ENCODE peak calls at places on chromosomes 16 and 17, in ten cellular contexts. One of them, this sample, is unnamed.

GRCh38 chr17:8470447-8471047 is 34.9 kb downstream of the NDEL1 start:
- DNase-seq in GM04503: no peak
- DNase-seq in small intestine: no peak
- DNase-seq in NCI-H2029: peak; percentile 54
- DNase-seq in stomach: no peak
- DNase-seq in natural killer cell treated with Interleukin-12 subunit alpha and Interleukin-12 subunit beta and Interleukin-15 and Interleukin-18, amount 100 ng/mL, for 72 hours: no peak
- DNase-seq in 8988T: no peak
- DNase-seq in left ventricle myocardium inferior: peak; percentile 58
- DNase-seq in progenitor cell of endocrine pancreas: no peak
- DNase-seq in activated CD4-positive, CD25-positive, alpha-beta regulatory T cell treated with anti-CD3 and anti-CD28 coated beads, Interleukin-2, amount 50 U/mL, for 16 hours: no peak
- DNase-seq in this sample: no peak

GRCh38 chr17:67196422-67196821 is 48.6 kb downstream of the HELZ start:
- DNase-seq in NCI-H2029: no peak
- DNase-seq in 8988T: no peak
- DNase-seq in natural killer cell treated with Interleukin-12 subunit alpha and Interleukin-12 subunit beta and Interleukin-15 and Interleukin-18, amount 100 ng/mL, for 72 hours: no peak
- DNase-seq in activated CD4-positive, CD25-positive, alpha-beta regulatory T cell treated with anti-CD3 and anti-CD28 coated beads, Interleukin-2, amount 50 U/mL, for 16 hours: no peak
- DNase-seq in GM04503: no peak
- DNase-seq in small intestine: no peak
- DNase-seq in progenitor cell of endocrine pancreas: no peak
- DNase-seq in left ventricle myocardium inferior: no peak
- DNase-seq in stomach: no peak
- DNase-seq in this sample: no peak

GRCh38 chr16:25413962-25414361 is 156.3 kb upstream of the ZKSCAN2 start:
- DNase-seq in stomach: no peak
- DNase-seq in small intestine: no peak
- DNase-seq in activated CD4-positive, CD25-positive, alpha-beta regulatory T cell treated with anti-CD3 and anti-CD28 coated beads, Interleukin-2, amount 50 U/mL, for 16 hours: no peak
- DNase-seq in left ventricle myocardium inferior: no peak
- DNase-seq in progenitor cell of endocrine pancreas: no peak
- DNase-seq in NCI-H2029: no peak
- DNase-seq in natural killer cell treated with Interleukin-12 subunit alpha and Interleukin-12 subunit beta and Interleukin-15 and Interleukin-18, amount 100 ng/mL, for 72 hours: no peak
- DNase-seq in GM04503: peak; percentile 5
- DNase-seq in 8988T: no peak
- DNase-seq in this sample: no peak

GRCh38 chr16:528111-529011 is 849 bp downstream of the CAPN15 start:
- DNase-seq in 8988T: no peak
- DNase-seq in activated CD4-positive, CD25-positive, alpha-beta regulatory T cell treated with anti-CD3 and anti-CD28 coated beads, Interleukin-2, amount 50 U/mL, for 16 hours: no peak
- DNase-seq in small intestine: peak; percentile 96
- DNase-seq in left ventricle myocardium inferior: no peak
- DNase-seq in NCI-H2029: no peak
- DNase-seq in progenitor cell of endocrine pancreas: no peak
- DNase-seq in GM04503: peak; percentile 37
- DNase-seq in natural killer cell treated with Interleukin-12 subunit alpha and Interleukin-12 subunit beta and Interleukin-15 and Interleukin-18, amount 100 ng/mL, for 72 hours: peak; percentile 66
- DNase-seq in stomach: peak; percentile 66
- DNase-seq in this sample: peak; percentile 87

GRCh38 chr17:28726396-28726911 is 421 bp upstream of the TLCD1 start:
- DNase-seq in activated CD4-positive, CD25-positive, alpha-beta regulatory T cell treated with anti-CD3 and anti-CD28 coated beads, Interleukin-2, amount 50 U/mL, for 16 hours: no peak
- DNase-seq in progenitor cell of endocrine pancreas: no peak
- DNase-seq in natural killer cell treated with Interleukin-12 subunit alpha and Interleukin-12 subunit beta and Interleukin-15 and Interleukin-18, amount 100 ng/mL, for 72 hours: peak; percentile 84
- DNase-seq in left ventricle myocardium inferior: no peak
- DNase-seq in stomach: peak; percentile 69
- DNase-seq in 8988T: peak; percentile 82
- DNase-seq in NCI-H2029: no peak
- DNase-seq in GM04503: no peak
- DNase-seq in small intestine: peak; percentile 74
- DNase-seq in this sample: peak; percentile 79

GRCh38 chr16:29825145-29826044 is 5.1 kb downstream of the MVP start:
- DNase-seq in stomach: no peak
- DNase-seq in NCI-H2029: no peak
- DNase-seq in GM04503: peak; percentile 71
- DNase-seq in natural killer cell treated with Interleukin-12 subunit alpha and Interleukin-12 subunit beta and Interleukin-15 and Interleukin-18, amount 100 ng/mL, for 72 hours: no peak
- DNase-seq in left ventricle myocardium inferior: peak; percentile 67
- DNase-seq in small intestine: peak; percentile 82
- DNase-seq in activated CD4-positive, CD25-positive, alpha-beta regulatory T cell treated with anti-CD3 and anti-CD28 coated beads, Interleukin-2, amount 50 U/mL, for 16 hours: no peak
- DNase-seq in progenitor cell of endocrine pancreas: no peak
- DNase-seq in 8988T: no peak
- DNase-seq in this sample: peak; percentile 70

GRCh38 chr16:88378836-88379693 is 3.7 kb upstream of the ZNF469 start:
- DNase-seq in natural killer cell treated with Interleukin-12 subunit alpha and Interleukin-12 subunit beta and Interleukin-15 and Interleukin-18, amount 100 ng/mL, for 72 hours: peak; percentile 59
- DNase-seq in activated CD4-positive, CD25-positive, alpha-beta regulatory T cell treated with anti-CD3 and anti-CD28 coated beads, Interleukin-2, amount 50 U/mL, for 16 hours: no peak
- DNase-seq in NCI-H2029: no peak
- DNase-seq in progenitor cell of endocrine pancreas: no peak
- DNase-seq in small intestine: no peak
- DNase-seq in 8988T: no peak
- DNase-seq in GM04503: no peak
- DNase-seq in left ventricle myocardium inferior: peak; percentile 8
- DNase-seq in stomach: no peak
- DNase-seq in this sample: no peak

GRCh38 chr16:17963185-17963836 is 373.2 kb downstream of the NPIPA8 start:
- DNase-seq in 8988T: no peak
- DNase-seq in NCI-H2029: no peak
- DNase-seq in GM04503: no peak
- DNase-seq in left ventricle myocardium inferior: no peak
- DNase-seq in small intestine: no peak
- DNase-seq in stomach: no peak
- DNase-seq in progenitor cell of endocrine pancreas: no peak
- DNase-seq in activated CD4-positive, CD25-positive, alpha-beta regulatory T cell treated with anti-CD3 and anti-CD28 coated beads, Interleukin-2, amount 50 U/mL, for 16 hours: no peak
- DNase-seq in natural killer cell treated with Interleukin-12 subunit alpha and Interleukin-12 subunit beta and Interleukin-15 and Interleukin-18, amount 100 ng/mL, for 72 hours: no peak
- DNase-seq in this sample: no peak

GRCh38 chr17:31907342-31907975 is 6.0 kb upstream of the UTP6 start:
- DNase-seq in left ventricle myocardium inferior: no peak
- DNase-seq in GM04503: no peak
- DNase-seq in small intestine: peak; percentile 20
- DNase-seq in stomach: peak; percentile 44
- DNase-seq in NCI-H2029: no peak
- DNase-seq in 8988T: no peak
- DNase-seq in progenitor cell of endocrine pancreas: no peak
- DNase-seq in natural killer cell treated with Interleukin-12 subunit alpha and Interleukin-12 subunit beta and Interleukin-15 and Interleukin-18, amount 100 ng/mL, for 72 hours: no peak
- DNase-seq in activated CD4-positive, CD25-positive, alpha-beta regulatory T cell treated with anti-CD3 and anti-CD28 coated beads, Interleukin-2, amount 50 U/mL, for 16 hours: no peak
- DNase-seq in this sample: peak; percentile 40

GRCh38 chr17:42548070-42548837 is 4.5 kb upstream of the HSD17B1 start:
- DNase-seq in 8988T: no peak
- DNase-seq in stomach: peak; percentile 94
- DNase-seq in GM04503: no peak
- DNase-seq in left ventricle myocardium inferior: peak; percentile 57
- DNase-seq in NCI-H2029: peak; percentile 66
- DNase-seq in natural killer cell treated with Interleukin-12 subunit alpha and Interleukin-12 subunit beta and Interleukin-15 and Interleukin-18, amount 100 ng/mL, for 72 hours: no peak
- DNase-seq in small intestine: peak; percentile 86
- DNase-seq in progenitor cell of endocrine pancreas: peak; percentile 77
- DNase-seq in activated CD4-positive, CD25-positive, alpha-beta regulatory T cell treated with anti-CD3 and anti-CD28 coated beads, Interleukin-2, amount 50 U/mL, for 16 hours: peak; percentile 52
- DNase-seq in this sample: peak; percentile 93

GRCh38 chr17:76345377-76345945 is 8.3 kb downstream of the PRPSAP1 start:
- DNase-seq in NCI-H2029: no peak
- DNase-seq in progenitor cell of endocrine pancreas: no peak
- DNase-seq in stomach: no peak
- DNase-seq in small intestine: no peak
- DNase-seq in left ventricle myocardium inferior: no peak
- DNase-seq in activated CD4-positive, CD25-positive, alpha-beta regulatory T cell treated with anti-CD3 and anti-CD28 coated beads, Interleukin-2, amount 50 U/mL, for 16 hours: no peak
- DNase-seq in 8988T: no peak
- DNase-seq in GM04503: no peak
- DNase-seq in natural killer cell treated with Interleukin-12 subunit alpha and Interleukin-12 subunit beta and Interleukin-15 and Interleukin-18, amount 100 ng/mL, for 72 hours: no peak
- DNase-seq in this sample: no peak

GRCh38 chr17:1003972-1004768 is 7.2 kb downstream of the TIMM22 start:
- DNase-seq in GM04503: no peak
- DNase-seq in NCI-H2029: no peak
- DNase-seq in stomach: peak; percentile 71
- DNase-seq in small intestine: no peak
- DNase-seq in 8988T: no peak
- DNase-seq in activated CD4-positive, CD25-positive, alpha-beta regulatory T cell treated with anti-CD3 and anti-CD28 coated beads, Interleukin-2, amount 50 U/mL, for 16 hours: no peak
- DNase-seq in left ventricle myocardium inferior: no peak
- DNase-seq in progenitor cell of endocrine pancreas: no peak
- DNase-seq in natural killer cell treated with Interleukin-12 subunit alpha and Interleukin-12 subunit beta and Interleukin-15 and Interleukin-18, amount 100 ng/mL, for 72 hours: no peak
- DNase-seq in this sample: no peak

GRCh38 chr16:14454391-14454790 is 175.7 kb downstream of the PARN start:
- DNase-seq in activated CD4-positive, CD25-positive, alpha-beta regulatory T cell treated with anti-CD3 and anti-CD28 coated beads, Interleukin-2, amount 50 U/mL, for 16 hours: no peak
- DNase-seq in GM04503: peak; percentile 8
- DNase-seq in natural killer cell treated with Interleukin-12 subunit alpha and Interleukin-12 subunit beta and Interleukin-15 and Interleukin-18, amount 100 ng/mL, for 72 hours: no peak
- DNase-seq in progenitor cell of endocrine pancreas: no peak
- DNase-seq in 8988T: no peak
- DNase-seq in small intestine: no peak
- DNase-seq in stomach: no peak
- DNase-seq in left ventricle myocardium inferior: no peak
- DNase-seq in NCI-H2029: no peak
- DNase-seq in this sample: no peak

GRCh38 chr17:64091571-64091970 is 38.4 kb downstream of the ERN1 start:
- DNase-seq in small intestine: no peak
- DNase-seq in stomach: no peak
- DNase-seq in activated CD4-positive, CD25-positive, alpha-beta regulatory T cell treated with anti-CD3 and anti-CD28 coated beads, Interleukin-2, amount 50 U/mL, for 16 hours: no peak
- DNase-seq in natural killer cell treated with Interleukin-12 subunit alpha and Interleukin-12 subunit beta and Interleukin-15 and Interleukin-18, amount 100 ng/mL, for 72 hours: no peak
- DNase-seq in NCI-H2029: no peak
- DNase-seq in left ventricle myocardium inferior: no peak
- DNase-seq in 8988T: no peak
- DNase-seq in GM04503: no peak
- DNase-seq in progenitor cell of endocrine pancreas: no peak
- DNase-seq in this sample: no peak

GRCh38 chr17:57142925-57143324 is 57.9 kb downstream of the AKAP1 start:
- DNase-seq in progenitor cell of endocrine pancreas: no peak
- DNase-seq in natural killer cell treated with Interleukin-12 subunit alpha and Interleukin-12 subunit beta and Interleukin-15 and Interleukin-18, amount 100 ng/mL, for 72 hours: no peak
- DNase-seq in activated CD4-positive, CD25-positive, alpha-beta regulatory T cell treated with anti-CD3 and anti-CD28 coated beads, Interleukin-2, amount 50 U/mL, for 16 hours: no peak
- DNase-seq in left ventricle myocardium inferior: no peak
- DNase-seq in GM04503: no peak
- DNase-seq in small intestine: peak; percentile 68
- DNase-seq in NCI-H2029: no peak
- DNase-seq in 8988T: no peak
- DNase-seq in stomach: no peak
- DNase-seq in this sample: no peak

GRCh38 chr17:74282587-74283370 is 8.7 kb downstream of the DNAI2 start:
- DNase-seq in 8988T: no peak
- DNase-seq in left ventricle myocardium inferior: no peak
- DNase-seq in GM04503: no peak
- DNase-seq in activated CD4-positive, CD25-positive, alpha-beta regulatory T cell treated with anti-CD3 and anti-CD28 coated beads, Interleukin-2, amount 50 U/mL, for 16 hours: peak; percentile 21
- DNase-seq in natural killer cell treated with Interleukin-12 subunit alpha and Interleukin-12 subunit beta and Interleukin-15 and Interleukin-18, amount 100 ng/mL, for 72 hours: no peak
- DNase-seq in progenitor cell of endocrine pancreas: no peak
- DNase-seq in NCI-H2029: no peak
- DNase-seq in stomach: no peak
- DNase-seq in small intestine: no peak
- DNase-seq in this sample: no peak

GRCh38 chr16:3149630-3150345 is 15.0 kb downstream of the ZNF213 start:
- DNase-seq in small intestine: peak; percentile 84
- DNase-seq in 8988T: peak; percentile 71
- DNase-seq in left ventricle myocardium inferior: peak; percentile 79
- DNase-seq in activated CD4-positive, CD25-positive, alpha-beta regulatory T cell treated with anti-CD3 and anti-CD28 coated beads, Interleukin-2, amount 50 U/mL, for 16 hours: no peak
- DNase-seq in stomach: peak; percentile 73
- DNase-seq in GM04503: no peak
- DNase-seq in progenitor cell of endocrine pancreas: peak; percentile 51
- DNase-seq in NCI-H2029: no peak
- DNase-seq in natural killer cell treated with Interleukin-12 subunit alpha and Interleukin-12 subunit beta and Interleukin-15 and Interleukin-18, amount 100 ng/mL, for 72 hours: no peak
- DNase-seq in this sample: peak; percentile 81

GRCh38 chr17:8163978-8164814 is 1.4 kb upstream of the VAMP2 start:
- DNase-seq in stomach: peak; percentile 55
- DNase-seq in 8988T: no peak
- DNase-seq in NCI-H2029: no peak
- DNase-seq in left ventricle myocardium inferior: peak; percentile 86
- DNase-seq in natural killer cell treated with Interleukin-12 subunit alpha and Interleukin-12 subunit beta and Interleukin-15 and Interleukin-18, amount 100 ng/mL, for 72 hours: peak; percentile 88
- DNase-seq in activated CD4-positive, CD25-positive, alpha-beta regulatory T cell treated with anti-CD3 and anti-CD28 coated beads, Interleukin-2, amount 50 U/mL, for 16 hours: no peak
- DNase-seq in progenitor cell of endocrine pancreas: no peak
- DNase-seq in GM04503: no peak
- DNase-seq in small intestine: peak; percentile 69
- DNase-seq in this sample: peak; percentile 82

GRCh38 chr17:49677933-49678847 is at the start of gene SPOP:
- DNase-seq in activated CD4-positive, CD25-positive, alpha-beta regulatory T cell treated with anti-CD3 and anti-CD28 coated beads, Interleukin-2, amount 50 U/mL, for 16 hours: peak; percentile 97
- DNase-seq in left ventricle myocardium inferior: peak; percentile 99
- DNase-seq in small intestine: peak; percentile 99
- DNase-seq in NCI-H2029: peak; percentile 95
- DNase-seq in GM04503: peak; percentile 90
- DNase-seq in stomach: peak; percentile 99
- DNase-seq in natural killer cell treated with Interleukin-12 subunit alpha and Interleukin-12 subunit beta and Interleukin-15 and Interleukin-18, amount 100 ng/mL, for 72 hours: peak; percentile 99
- DNase-seq in progenitor cell of endocrine pancreas: peak; percentile 96
- DNase-seq in 8988T: peak; percentile 89
- DNase-seq in this sample: peak; percentile 99

GRCh38 chr17:74737299-74738050 is 419 bp downstream of the RAB37 start:
- DNase-seq in GM04503: no peak
- DNase-seq in activated CD4-positive, CD25-positive, alpha-beta regulatory T cell treated with anti-CD3 and anti-CD28 coated beads, Interleukin-2, amount 50 U/mL, for 16 hours: no peak
- DNase-seq in stomach: no peak
- DNase-seq in 8988T: no peak
- DNase-seq in natural killer cell treated with Interleukin-12 subunit alpha and Interleukin-12 subunit beta and Interleukin-15 and Interleukin-18, amount 100 ng/mL, for 72 hours: peak; percentile 59
- DNase-seq in small intestine: no peak
- DNase-seq in NCI-H2029: no peak
- DNase-seq in left ventricle myocardium inferior: no peak
- DNase-seq in progenitor cell of endocrine pancreas: no peak
- DNase-seq in this sample: peak; percentile 42

GRCh38 chr16:63789603-63790002 is 1332.3 kb downstream of the CDH11 start:
- DNase-seq in GM04503: no peak
- DNase-seq in activated CD4-positive, CD25-positive, alpha-beta regulatory T cell treated with anti-CD3 and anti-CD28 coated beads, Interleukin-2, amount 50 U/mL, for 16 hours: no peak
- DNase-seq in stomach: no peak
- DNase-seq in left ventricle myocardium inferior: no peak
- DNase-seq in small intestine: peak; percentile 32
- DNase-seq in NCI-H2029: no peak
- DNase-seq in 8988T: no peak
- DNase-seq in progenitor cell of endocrine pancreas: no peak
- DNase-seq in natural killer cell treated with Interleukin-12 subunit alpha and Interleukin-12 subunit beta and Interleukin-15 and Interleukin-18, amount 100 ng/mL, for 72 hours: no peak
- DNase-seq in this sample: no peak

GRCh38 chr17:81397314-81398169 is 2.3 kb downstream of the BAHCC1 start:
- DNase-seq in 8988T: no peak
- DNase-seq in natural killer cell treated with Interleukin-12 subunit alpha and Interleukin-12 subunit beta and Interleukin-15 and Interleukin-18, amount 100 ng/mL, for 72 hours: no peak
- DNase-seq in GM04503: no peak
- DNase-seq in left ventricle myocardium inferior: no peak
- DNase-seq in NCI-H2029: peak; percentile 35
- DNase-seq in progenitor cell of endocrine pancreas: peak; percentile 71
- DNase-seq in small intestine: peak; percentile 59
- DNase-seq in stomach: peak; percentile 74
- DNase-seq in activated CD4-positive, CD25-positive, alpha-beta regulatory T cell treated with anti-CD3 and anti-CD28 coated beads, Interleukin-2, amount 50 U/mL, for 16 hours: no peak
- DNase-seq in this sample: peak; percentile 47

GRCh38 chr16:50213939-50214519 is 52.3 kb upstream of the ADCY7 start:
- DNase-seq in GM04503: no peak
- DNase-seq in stomach: no peak
- DNase-seq in progenitor cell of endocrine pancreas: no peak
- DNase-seq in left ventricle myocardium inferior: no peak
- DNase-seq in small intestine: peak; percentile 74
- DNase-seq in NCI-H2029: no peak
- DNase-seq in activated CD4-positive, CD25-positive, alpha-beta regulatory T cell treated with anti-CD3 and anti-CD28 coated beads, Interleukin-2, amount 50 U/mL, for 16 hours: no peak
- DNase-seq in natural killer cell treated with Interleukin-12 subunit alpha and Interleukin-12 subunit beta and Interleukin-15 and Interleukin-18, amount 100 ng/mL, for 72 hours: no peak
- DNase-seq in 8988T: no peak
- DNase-seq in this sample: no peak

GRCh38 chr16:84986879-84987278 is 24.5 kb downstream of the ZDHHC7 start:
- DNase-seq in GM04503: no peak
- DNase-seq in NCI-H2029: no peak
- DNase-seq in small intestine: no peak
- DNase-seq in progenitor cell of endocrine pancreas: no peak
- DNase-seq in activated CD4-positive, CD25-positive, alpha-beta regulatory T cell treated with anti-CD3 and anti-CD28 coated beads, Interleukin-2, amount 50 U/mL, for 16 hours: no peak
- DNase-seq in natural killer cell treated with Interleukin-12 subunit alpha and Interleukin-12 subunit beta and Interleukin-15 and Interleukin-18, amount 100 ng/mL, for 72 hours: no peak
- DNase-seq in left ventricle myocardium inferior: peak; percentile 3
- DNase-seq in stomach: no peak
- DNase-seq in 8988T: no peak
- DNase-seq in this sample: no peak

GRCh38 chr17:81002409-81003361 is 11.0 kb downstream of the CHMP6 start:
- DNase-seq in natural killer cell treated with Interleukin-12 subunit alpha and Interleukin-12 subunit beta and Interleukin-15 and Interleukin-18, amount 100 ng/mL, for 72 hours: no peak
- DNase-seq in GM04503: no peak
- DNase-seq in small intestine: peak; percentile 84
- DNase-seq in left ventricle myocardium inferior: peak; percentile 63
- DNase-seq in NCI-H2029: peak; percentile 23
- DNase-seq in progenitor cell of endocrine pancreas: no peak
- DNase-seq in stomach: peak; percentile 72
- DNase-seq in activated CD4-positive, CD25-positive, alpha-beta regulatory T cell treated with anti-CD3 and anti-CD28 coated beads, Interleukin-2, amount 50 U/mL, for 16 hours: no peak
- DNase-seq in 8988T: no peak
- DNase-seq in this sample: peak; percentile 93

GRCh38 chr17:59388070-59388556 is 56.7 kb downstream of the YPEL2 start:
- DNase-seq in progenitor cell of endocrine pancreas: no peak
- DNase-seq in NCI-H2029: no peak
- DNase-seq in natural killer cell treated with Interleukin-12 subunit alpha and Interleukin-12 subunit beta and Interleukin-15 and Interleukin-18, amount 100 ng/mL, for 72 hours: no peak
- DNase-seq in GM04503: no peak
- DNase-seq in 8988T: no peak
- DNase-seq in activated CD4-positive, CD25-positive, alpha-beta regulatory T cell treated with anti-CD3 and anti-CD28 coated beads, Interleukin-2, amount 50 U/mL, for 16 hours: no peak
- DNase-seq in stomach: no peak
- DNase-seq in left ventricle myocardium inferior: no peak
- DNase-seq in small intestine: no peak
- DNase-seq in this sample: no peak

GRCh38 chr16:1964046-1964505 is 550 bp downstream of the RPS2 start:
- DNase-seq in small intestine: peak; percentile 38
- DNase-seq in activated CD4-positive, CD25-positive, alpha-beta regulatory T cell treated with anti-CD3 and anti-CD28 coated beads, Interleukin-2, amount 50 U/mL, for 16 hours: no peak
- DNase-seq in NCI-H2029: no peak
- DNase-seq in left ventricle myocardium inferior: no peak
- DNase-seq in stomach: no peak
- DNase-seq in progenitor cell of endocrine pancreas: no peak
- DNase-seq in GM04503: no peak
- DNase-seq in natural killer cell treated with Interleukin-12 subunit alpha and Interleukin-12 subunit beta and Interleukin-15 and Interleukin-18, amount 100 ng/mL, for 72 hours: no peak
- DNase-seq in 8988T: no peak
- DNase-seq in this sample: no peak

GRCh38 chr16:3873482-3874173 is 6.9 kb downstream of the CREBBP start:
- DNase-seq in activated CD4-positive, CD25-positive, alpha-beta regulatory T cell treated with anti-CD3 and anti-CD28 coated beads, Interleukin-2, amount 50 U/mL, for 16 hours: no peak
- DNase-seq in progenitor cell of endocrine pancreas: no peak
- DNase-seq in left ventricle myocardium inferior: no peak
- DNase-seq in GM04503: no peak
- DNase-seq in stomach: no peak
- DNase-seq in small intestine: no peak
- DNase-seq in 8988T: no peak
- DNase-seq in NCI-H2029: no peak
- DNase-seq in natural killer cell treated with Interleukin-12 subunit alpha and Interleukin-12 subunit beta and Interleukin-15 and Interleukin-18, amount 100 ng/mL, for 72 hours: no peak
- DNase-seq in this sample: no peak

This sample was measured in transverse colon.